ENCODE peak calls at places on chromosomes 13 and 19, in four cellular contexts. S, J, K and V are unnamed samples.

GRCh38 chr19:48255376-48256303 is at the start of gene CARD8:
- DNase-seq in S (peak), J (peak), K (peak), V (peak)

GRCh38 chr13:26133286-26133685 is 81.5 kb upstream of the SHISA2 start:
- DNase-seq in S (no peak), J (no peak), K (no peak), V (no peak)

GRCh38 chr19:2282062-2282861 is at the start of gene PEAK3:
- DNase-seq in S (peak), J (peak), K (no peak), V (no peak)

GRCh38 chr13:100544866-100545683 is 43.5 kb downstream of the GGACT start:
- DNase-seq in S (no peak), J (no peak), K (no peak), V (no peak)

GRCh38 chr19:12834418-12834943 is at the start of gene RTBDN:
- DNase-seq in S (no peak), J (peak), K (no peak), V (no peak)

GRCh38 chr13:98445340-98446233 is 131.3 kb downstream of the STK24 start:
- DNase-seq in S (no peak), J (peak), K (peak), V (peak)

GRCh38 chr19:55579766-55580621 is 654 bp downstream of the ZNF579 start:
- DNase-seq in S (no peak), J (peak), K (no peak), V (no peak)

GRCh38 chr13:37067874-37068273 is 8.4 kb upstream of the SUPT20H start:
- DNase-seq in S (no peak), J (no peak), K (no peak), V (no peak)

GRCh38 chr19:55383789-55384575 is at the start of gene TMEM238:
- DNase-seq in S (no peak), J (peak), K (peak), V (no peak)

GRCh38 chr19:7534531-7534980 is 961 bp upstream of the PNPLA6 start:
- DNase-seq in S (peak), J (peak), K (peak), V (peak)

GRCh38 chr19:17098326-17098725 is 22.7 kb downstream of the MYO9B start:
- DNase-seq in S (no peak), J (no peak), K (no peak), V (no peak)

GRCh38 chr13:92355213-92355612 is 871.4 kb upstream of the GPC6 start:
- DNase-seq in S (no peak), J (no peak), K (no peak), V (peak)

GRCh38 chr13:25292301-25292700 is 5.0 kb upstream of the MTMR6 start:
- DNase-seq in S (no peak), J (peak), K (no peak), V (no peak)

GRCh38 chr19:41541990-41542584 is 33.9 kb upstream of the CEACAM21 start:
- DNase-seq in S (no peak), J (peak), K (peak), V (no peak)

GRCh38 chr13:27976362-27977177 is 7.5 kb upstream of the CDX2 start:
- DNase-seq in S (no peak), J (no peak), K (no peak), V (no peak)

GRCh38 chr13:66402071-66402470 is 828.1 kb downstream of the PCDH9 start:
- DNase-seq in S (no peak), J (no peak), K (no peak), V (no peak)

GRCh38 chr19:38695319-38695683 is 47.9 kb downstream of the ACTN4 start:
- DNase-seq in S (no peak), J (no peak), K (no peak), V (no peak)

GRCh38 chr19:36067681-36068080 is 13.0 kb downstream of the WDR62 start:
- DNase-seq in S (no peak), J (no peak), K (no peak), V (no peak)

GRCh38 chr19:13526552-13526951 is 20.3 kb upstream of the CACNA1A start:
- DNase-seq in S (no peak), J (peak), K (peak), V (no peak)

GRCh38 chr13:24672141-24673132 is 7.8 kb upstream of the ATP12A start:
- DNase-seq in S (no peak), J (no peak), K (no peak), V (no peak)

GRCh38 chr19:14769201-14769600 is 9.2 kb downstream of the ADGRE2 start:
- DNase-seq in S (peak), J (no peak), K (no peak), V (no peak)

GRCh38 chr19:43470288-43470687 is 4.9 kb upstream of the LYPD3 start:
- DNase-seq in S (no peak), J (peak), K (peak), V (no peak)

GRCh38 chr19:41646589-41647204 is 19.8 kb upstream of the CEACAM4 start:
- DNase-seq in S (no peak), J (peak), K (peak), V (no peak)

GRCh38 chr13:97189943-97190342 is 32.2 kb upstream of the MBNL2 start:
- DNase-seq in S (no peak), J (no peak), K (no peak), V (no peak)

GRCh38 chr13:111484959-111485358 is 164.5 kb downstream of the TEX29 start:
- DNase-seq in S (no peak), J (no peak), K (no peak), V (no peak)